ENCODE peak calls at places on chromosomes 1 and 21, in nine cellular contexts. N, F, E, G, S, U, H, K and P are unnamed samples.

GRCh38 chr1:234866007-234866866 is 256.3 kb upstream of the IRF2BP2 start:
- DNase-seq in N (no peak), F (peak; percentile 37), E (no peak), G (no peak), S (peak; percentile 91), U (no peak), H (peak; percentile 84), K (peak; percentile 98), P (peak; percentile 80)

GRCh38 chr1:10943991-10944730 is 68.3 kb upstream of the TARDBP start:
- DNase-seq in N (no peak), F (peak; percentile 55), E (no peak), G (no peak), S (no peak), U (no peak), H (no peak), K (peak; percentile 21), P (peak; percentile 21)

GRCh38 chr1:115211071-115211745 is 121.9 kb upstream of the TSPAN2 start:
- DNase-seq in N (no peak), F (no peak), E (no peak), G (no peak), S (no peak), U (no peak), H (no peak), K (no peak), P (no peak)

GRCh38 chr1:10939654-10940450 is 72.6 kb upstream of the TARDBP start:
- DNase-seq in N (no peak), F (no peak), E (peak; percentile 42), G (no peak), S (peak; percentile 78), U (peak; percentile 42), H (no peak), K (peak; percentile 100), P (no peak)

GRCh38 chr21:45176141-45176540 is 101.8 kb downstream of the ADARB1 start:
- DNase-seq in N (no peak), F (no peak), E (no peak), G (no peak), S (no peak), U (no peak), H (peak; percentile 58), K (no peak), P (no peak)

GRCh38 chr1:222417264-222417663 is 130.6 kb downstream of the HHIPL2 start:
- DNase-seq in N (no peak), F (no peak), E (no peak), G (no peak), S (no peak), U (no peak), H (no peak), K (no peak), P (no peak)

GRCh38 chr1:12773438-12773837 is at the start of gene PRAMEF12:
- DNase-seq in N (no peak), F (no peak), E (no peak), G (no peak), S (no peak), U (no peak), H (no peak), K (no peak), P (no peak)

GRCh38 chr1:107378602-107379265 is 237.9 kb downstream of the NTNG1 start:
- DNase-seq in N (no peak), F (no peak), E (no peak), G (no peak), S (no peak), U (no peak), H (no peak), K (no peak), P (no peak)

GRCh38 chr1:197686231-197686630 is 89.0 kb downstream of the DENND1B start:
- DNase-seq in N (no peak), F (no peak), E (no peak), G (no peak), S (no peak), U (no peak), H (no peak), K (no peak), P (no peak)

GRCh38 chr1:83799474-83800085 is 199.4 kb downstream of the TTLL7 start:
- DNase-seq in N (no peak), F (no peak), E (no peak), G (no peak), S (no peak), U (no peak), H (no peak), K (no peak), P (no peak)

GRCh38 chr1:209924386-209924785 is 13.6 kb upstream of the SYT14 start:
- DNase-seq in N (no peak), F (peak; percentile 0), E (no peak), G (no peak), S (no peak), U (no peak), H (no peak), K (no peak), P (no peak)

GRCh38 chr1:41003640-41004220 is 17.8 kb downstream of the SLFNL1 start:
- DNase-seq in N (peak; percentile 79), F (peak; percentile 95), E (peak; percentile 82), G (peak; percentile 72), S (peak; percentile 87), U (peak; percentile 83), H (peak; percentile 97), K (peak; percentile 89), P (peak; percentile 96)

GRCh38 chr1:203663820-203664219 is 37.2 kb downstream of the ATP2B4 start:
- DNase-seq in N (no peak), F (no peak), E (no peak), G (no peak), S (peak; percentile 22), U (no peak), H (no peak), K (peak; percentile 32), P (no peak)

GRCh38 chr1:218582646-218583045 is 237.5 kb downstream of the TGFB2 start:
- DNase-seq in N (no peak), F (no peak), E (no peak), G (no peak), S (no peak), U (no peak), H (no peak), K (peak; percentile 21), P (no peak)

GRCh38 chr1:214321686-214322453 is 40.9 kb downstream of the SMYD2 start:
- DNase-seq in N (no peak), F (no peak), E (no peak), G (no peak), S (no peak), U (no peak), H (no peak), K (no peak), P (no peak)

GRCh38 chr1:98940680-98941079 is 64.0 kb downstream of the PLPPR5 start:
- DNase-seq in N (no peak), F (no peak), E (no peak), G (no peak), S (peak; percentile 26), U (peak; percentile 10), H (no peak), K (peak; percentile 31), P (no peak)

GRCh38 chr1:158121604-158122254 is 59.0 kb upstream of the CD1D start:
- DNase-seq in N (no peak), F (peak; percentile 49), E (no peak), G (no peak), S (peak; percentile 19), U (peak; percentile 11), H (no peak), K (peak; percentile 56), P (peak; percentile 71)

GRCh38 chr1:171142081-171142450 is 43.0 kb upstream of the FMO2 start:
- DNase-seq in N (no peak), F (peak; percentile 75), E (no peak), G (no peak), S (no peak), U (no peak), H (peak; percentile 67), K (no peak), P (peak; percentile 95)

GRCh38 chr1:22179197-22179803 is 36.4 kb upstream of the WNT4 start:
- DNase-seq in N (no peak), F (no peak), E (no peak), G (no peak), S (no peak), U (no peak), H (no peak), K (no peak), P (no peak)

GRCh38 chr21:28687571-28687970 is 305.1 kb downstream of the LTN1 start:
- DNase-seq in N (no peak), F (no peak), E (no peak), G (no peak), S (no peak), U (no peak), H (no peak), K (no peak), P (no peak)

GRCh38 chr1:204263240-204263848 is 49.6 kb upstream of the GOLT1A start:
- DNase-seq in N (no peak), F (no peak), E (no peak), G (no peak), S (no peak), U (no peak), H (no peak), K (no peak), P (peak; percentile 10)